ENCODE peak calls at places on chromosomes 12 and 14, in five cellular contexts. I is GM23338, B is neural progenitor cell, V is GM12878, Q is K562. T is an unnamed sample. For H3K79me2, the result is how much of the 10 kb centered on the place peaks cover.

GRCh38 chr12:67320614-67321305 is 51.6 kb downstream of the CAND1 start:
- DNase-seq in I (peak), B (no peak), V (no peak), Q (no peak), T (no peak)

GRCh38 chr12:18217981-18218380 is 43.3 kb upstream of the PIK3C2G start:
- DNase-seq in Q (no peak), V (no peak), B (no peak), I (no peak), T (no peak)

GRCh38 chr12:26135010-26135420 is 10.2 kb upstream of the BHLHE41 start:
- DNase-seq in I (no peak), B (no peak), Q (no peak), V (no peak), T (no peak)

GRCh38 chr12:74401966-74402365 is 135.7 kb upstream of the ATXN7L3B start:
- DNase-seq in Q (no peak), I (no peak), V (no peak), B (no peak), T (no peak)

GRCh38 chr12:124496584-124496983 is 70.8 kb downstream of the NCOR2 start:
- DNase-seq in Q (peak), B (no peak), V (no peak), I (no peak), T (peak)

GRCh38 chr12:94384030-94384429 is 75.6 kb downstream of the CEP83 start:
- DNase-seq in I (no peak), Q (no peak), V (no peak), B (no peak), T (no peak)

GRCh38 chr12:102958073-102958829 is 777 bp downstream of the ASCL1 start:
- DNase-seq in I (peak), B (peak), V (no peak), Q (no peak), T (peak)

GRCh38 chr12:54377797-54378515 is 6.6 kb downstream of the ZNF385A start:
- DNase-seq in Q (no peak), B (no peak), I (no peak), V (no peak), T (peak)

GRCh38 chr12:107467716-107468115 is 217.9 kb upstream of the PWP1 start:
- DNase-seq in Q (no peak), I (peak), V (no peak), B (peak), T (no peak)

GRCh38 chr12:11688831-11689230 is 39.4 kb downstream of the ETV6 start:
- DNase-seq in V (no peak), B (no peak), I (no peak), Q (no peak), T (no peak)

GRCh38 chr14:70045715-70046535 is 142.8 kb downstream of the SLC8A3 start:
- DNase-seq in V (no peak), I (peak), B (peak), Q (peak), T (peak)

GRCh38 chr14:106841701-106842100 is 1315.3 kb downstream of the TMEM121 start:
- DNase-seq in Q (no peak), I (no peak), V (no peak), B (no peak), T (no peak)

GRCh38 chr14:87896393-87897380 is 96.3 kb downstream of the GALC start:
- DNase-seq in V (no peak), I (peak), Q (peak), B (peak), T (no peak)

GRCh38 chr14:77498120-77498979 is at the start of gene ISM2:
- DNase-seq in Q (peak), B (peak), I (peak), V (no peak), T (peak)

GRCh38 chr12:1612196-1612595 is 16.8 kb upstream of the WNT5B start:
- DNase-seq in Q (no peak), I (no peak), V (no peak), B (no peak), T (no peak)

GRCh38 chr12:120751389-120751788 is 25.8 kb downstream of the ACADS start:
- DNase-seq in B (no peak), Q (no peak), I (no peak), V (no peak), T (no peak)

GRCh38 chr14:20681348-20682126 is 2.8 kb upstream of the RNASE4 start:
- DNase-seq in Q (peak), V (peak), I (peak), B (peak), T (peak)

GRCh38 chr12:118750666-118751065 is 230.7 kb upstream of the SRRM4 start:
- DNase-seq in B (no peak), Q (no peak), V (no peak), I (no peak), T (no peak)

GRCh38 chr12:25295361-25295760 is 44.6 kb upstream of the KRAS start:
- DNase-seq in I (no peak), B (no peak), Q (no peak), V (no peak), T (no peak)

GRCh38 chr14:83924259-83924658 is 1605.7 kb upstream of the FLRT2 start:
- DNase-seq in V (no peak), B (no peak), Q (no peak), I (no peak), T (no peak)

GRCh38 chr14:74794947-74795346 is 31.8 kb downstream of the YLPM1 start:
- DNase-seq in B (no peak), I (no peak), V (no peak), Q (no peak), T (no peak)

GRCh38 chr12:41899577-41899976 is 245.1 kb downstream of the GXYLT1 start:
- DNase-seq in B (no peak), Q (no peak), I (no peak), V (no peak), T (no peak)

GRCh38 chr12:22821985-22822384 is 197.0 kb downstream of the ETNK1 start:
- DNase-seq in V (no peak), Q (no peak), I (no peak), B (no peak), T (no peak)

GRCh38 chr14:88502740-88503139 is 52.1 kb downstream of the PTPN21 start:
- DNase-seq in I (no peak), Q (no peak), V (no peak), B (no peak), T (no peak)

GRCh38 chr14:37369446-37369845 is 171.7 kb downstream of the MIPOL1 start:
- DNase-seq in B (no peak), Q (no peak), V (no peak), I (no peak), T (no peak)

GRCh38 chr12:91181053-91181452 is 1.6 kb downstream of the DCN start:
- DNase-seq in I (no peak), B (no peak), V (no peak), Q (no peak), T (no peak)

GRCh38 chr14:76169776-76170175 is 18.1 kb downstream of the GPATCH2L start:
- DNase-seq in I (no peak), V (no peak), Q (no peak), B (no peak), T (no peak)
- H3K79me2 ChIP-seq in I (half or more), V (under half), Q (under half), B (half or more), T (half or more)

DNA sequence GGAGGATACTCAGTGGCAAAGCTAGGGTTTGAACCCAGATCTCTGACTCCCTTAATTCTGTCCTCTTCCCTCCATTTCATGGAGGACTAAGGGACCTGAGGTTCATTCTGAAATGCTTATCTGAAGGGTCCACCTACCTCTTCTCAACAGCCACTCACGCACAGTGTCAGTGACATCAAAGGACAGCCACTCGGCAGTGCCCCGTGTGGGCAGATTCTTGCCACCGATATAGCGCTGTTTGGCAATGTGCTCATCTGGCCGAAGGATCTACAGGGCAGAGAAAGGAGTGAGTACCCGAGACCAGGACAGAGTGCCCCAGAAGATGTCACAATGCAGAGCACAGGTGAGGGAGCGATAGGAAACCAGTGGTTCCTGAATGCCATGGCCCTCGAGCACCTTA is 10.8 kb downstream of the TGFB3 start:
- DNase-seq in B (no peak), V (no peak), Q (no peak), I (peak), T (no peak)
- H3K79me2 ChIP-seq in B (under half), V (under half), Q (under half), I (under half), T (under half)

DNA sequence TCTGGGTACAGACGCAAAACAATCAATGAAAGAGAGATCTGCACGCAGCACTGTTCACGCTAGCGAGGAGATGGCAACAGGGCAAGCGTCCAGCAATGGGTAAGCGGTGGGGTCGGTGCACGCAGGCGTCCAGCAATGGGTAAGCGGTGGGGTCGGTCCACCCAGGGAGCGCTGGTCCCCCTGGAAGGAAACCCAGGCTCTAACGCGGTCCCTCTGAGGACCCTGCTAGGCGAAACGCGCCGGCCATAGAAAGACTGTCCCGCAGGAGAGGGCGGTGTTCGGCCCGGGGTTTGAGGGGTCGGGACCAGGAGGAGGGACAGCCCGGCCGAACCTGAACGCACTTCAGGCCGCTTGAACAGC is 600 bp upstream of the PGAM5 start:
- DNase-seq in B (peak), Q (peak), V (no peak), I (peak), T (peak)
- H3K79me2 ChIP-seq in B (under half), Q (half or more), V (half or more), I (under half), T (under half)

DNA sequence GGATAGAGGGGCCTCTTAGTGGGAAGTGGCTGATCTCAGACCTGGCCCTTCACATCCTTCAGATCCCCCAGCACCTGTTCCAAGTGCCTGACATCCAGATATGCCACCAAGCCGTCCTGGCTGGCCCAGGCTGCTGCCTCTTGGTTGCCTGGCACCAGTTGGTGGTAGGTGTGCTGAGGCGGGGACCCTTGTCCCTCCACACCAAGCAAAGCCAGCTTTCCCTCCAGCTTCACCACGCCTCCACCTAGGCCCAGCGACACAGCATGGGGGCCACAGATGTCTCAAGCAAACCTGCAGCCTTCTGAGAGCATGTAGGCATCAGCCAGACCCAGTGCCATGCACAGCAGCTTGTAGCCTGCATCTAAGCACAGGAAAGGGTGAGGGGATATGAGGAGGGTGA is 3.5 kb upstream of the CD63 start:
- DNase-seq in I (no peak), Q (no peak), B (no peak), V (no peak), T (no peak)
- H3K79me2 ChIP-seq in I (under half), Q (under half), B (under half), V (under half), T (under half)

GRCh38 chr14:91927800-91928199 is 19.7 kb downstream of the FBLN5 start:
- DNase-seq in B (no peak), Q (no peak), I (no peak), V (no peak), T (no peak)

GRCh38 chr14:91935621-91936020 is 11.9 kb downstream of the FBLN5 start:
- DNase-seq in I (no peak), Q (no peak), B (no peak), V (no peak), T (no peak)

GRCh38 chr14:91929700-91930099 is 17.8 kb downstream of the FBLN5 start:
- DNase-seq in V (no peak), Q (no peak), B (no peak), I (no peak), T (no peak)

GRCh38 chr14:91934554-91935285 is 12.8 kb downstream of the FBLN5 start:
- DNase-seq in B (no peak), V (no peak), Q (no peak), I (no peak), T (no peak)

GRCh38 chr14:91931478-91932088 is 15.9 kb downstream of the FBLN5 start:
- DNase-seq in V (no peak), B (no peak), I (no peak), Q (no peak), T (peak)
- H3K79me2 ChIP-seq in V (under half), B (under half), I (under half), Q (under half), T (under half)

GRCh38 chr12:45601390-45601789 is 128.1 kb upstream of the ARID2 start:
- DNase-seq in Q (no peak), B (no peak), I (no peak), V (no peak), T (no peak)
- H3K79me2 ChIP-seq in Q (under half), B (under half), I (under half), V (under half), T (under half)

DNA sequence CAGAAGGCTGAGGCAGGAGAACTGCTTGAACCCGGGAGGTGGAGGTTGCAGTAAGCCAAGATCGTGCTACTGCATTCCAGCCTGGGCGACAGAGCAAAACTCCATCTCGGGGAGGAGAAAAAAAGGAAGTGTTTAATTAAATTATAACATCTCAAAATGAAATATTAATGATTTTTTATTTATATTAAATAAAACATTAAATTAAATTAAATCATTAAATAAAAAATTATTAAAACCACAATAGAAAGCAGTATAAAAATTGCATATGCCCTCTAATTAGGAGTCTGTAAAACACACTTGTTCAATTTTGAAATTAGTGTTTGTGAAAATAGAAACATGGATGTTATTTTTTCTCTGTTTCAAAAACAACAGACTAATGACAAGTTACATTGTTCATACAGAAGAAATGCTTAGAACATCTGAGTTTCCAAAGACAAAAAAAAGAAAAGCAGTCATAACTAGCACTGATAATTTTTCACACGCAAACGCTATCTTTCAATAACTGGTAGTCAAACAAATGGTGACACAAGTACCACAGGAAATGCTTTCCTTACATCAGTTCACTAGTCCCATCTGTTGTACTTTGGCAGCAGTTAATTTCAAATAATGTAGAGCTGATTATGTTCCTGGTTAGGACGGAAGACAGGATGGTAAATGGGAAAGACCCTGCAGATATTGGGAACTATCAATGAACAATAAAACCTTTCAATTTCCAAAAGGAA is 54.9 kb downstream of the HECTD4 start:
- DNase-seq in V (no peak), Q (no peak), I (no peak), B (no peak), T (peak)
- H3K79me2 ChIP-seq in V (under half), Q (under half), I (under half), B (under half), T (under half)

DNA sequence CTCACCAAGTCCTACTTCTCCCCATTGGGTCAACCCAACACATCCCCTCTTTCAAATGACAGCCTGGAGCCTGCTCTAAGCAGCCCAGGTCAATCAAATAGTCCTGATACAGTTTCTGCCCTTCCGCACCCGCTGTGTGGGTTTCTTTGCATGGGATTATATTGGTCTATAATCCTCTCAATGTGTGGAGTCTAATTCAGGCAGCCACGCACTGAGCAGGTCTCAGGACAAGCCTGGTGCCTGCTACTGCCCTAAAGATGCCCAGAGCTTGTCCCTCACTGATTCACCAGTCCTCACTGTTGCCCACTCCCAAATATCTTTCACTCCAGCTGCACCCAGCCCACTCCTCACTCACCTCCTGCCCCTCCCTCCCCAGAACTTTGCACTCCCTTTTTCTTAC is 16.4 kb downstream of the ACTN1 start:
- DNase-seq in V (no peak), B (peak), Q (no peak), I (no peak), T (no peak)
- H3K79me2 ChIP-seq in V (under half), B (half or more), Q (under half), I (half or more), T (half or more)

DNA sequence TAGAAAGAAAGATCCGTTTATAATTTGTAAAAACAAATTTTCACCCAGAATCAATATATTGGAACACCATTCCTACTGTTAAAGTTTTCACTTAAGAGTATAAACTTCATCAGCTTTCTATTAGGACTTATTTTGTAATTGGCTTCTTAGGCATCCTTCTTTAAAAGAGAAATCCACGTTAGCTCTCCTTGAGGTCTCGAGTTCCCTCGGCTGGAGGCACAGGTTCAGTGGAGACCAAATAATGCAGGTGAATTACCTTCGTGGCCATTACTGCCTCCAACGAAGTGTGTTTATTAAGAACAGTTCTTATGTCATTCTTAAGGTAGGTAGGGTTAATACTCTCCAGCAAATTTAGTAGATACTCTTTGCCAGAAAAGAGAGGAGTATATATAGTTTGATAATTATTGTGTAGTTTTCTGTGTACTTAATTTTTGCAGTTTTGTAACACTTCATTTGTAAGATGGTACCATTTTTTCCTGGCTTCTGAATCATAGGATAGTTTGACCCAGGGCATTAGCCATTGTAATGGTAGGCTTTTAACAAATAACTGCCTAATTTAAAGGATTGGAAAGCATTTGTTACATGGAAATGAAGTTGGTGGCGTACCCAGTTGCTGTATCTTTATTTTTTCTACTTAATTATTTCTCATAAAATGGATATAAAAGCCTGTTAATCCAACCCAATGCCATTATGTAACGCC is 2.2 kb downstream of the CALM1 start:
- DNase-seq in Q (no peak), I (no peak), V (no peak), B (no peak), T (no peak)
- H3K79me2 ChIP-seq in Q (under half), I (under half), V (under half), B (half or more), T (half or more)

GRCh38 chr14:45066667-45067066 is 17.2 kb upstream of the PRPF39 start:
- DNase-seq in B (no peak), V (no peak), I (no peak), Q (no peak), T (no peak)

GRCh38 chr14:45068396-45068795 is 15.5 kb upstream of the PRPF39 start:
- DNase-seq in B (no peak), I (no peak), Q (no peak), V (no peak), T (no peak)

GRCh38 chr14:45073480-45073879 is 10.4 kb upstream of the PRPF39 start:
- DNase-seq in Q (no peak), V (no peak), B (no peak), I (no peak), T (no peak)

GRCh38 chr14:45070215-45070614 is 13.7 kb upstream of the PRPF39 start:
- DNase-seq in V (no peak), Q (no peak), B (no peak), I (no peak), T (no peak)

GRCh38 chr14:45072121-45072520 is 11.8 kb upstream of the PRPF39 start:
- DNase-seq in B (no peak), Q (no peak), V (no peak), I (no peak), T (no peak)
- H3K79me2 ChIP-seq in B (under half), Q (under half), V (under half), I (under half), T (under half)

T was measured in osteoblast.